ENCODE peak calls at places on chromosomes 2 and 18, in five cellular contexts. J is pancreas, X is tibial artery, C is cardiac muscle cell, R is esophagus squamous epithelium. G is an unnamed sample.

GRCh38 chr2:205695460-205695979 is 13.2 kb downstream of the NRP2 start:
- DNase-seq in X (no peak), J (no peak), R (no peak), C (no peak), G (no peak)

GRCh38 chr18:79393626-79394401 is 1.9 kb upstream of the NFATC1 start:
- DNase-seq in X (peak; percentile 94), J (peak; percentile 95), R (no peak), C (peak; percentile 69), G (peak; percentile 79)

GRCh38 chr18:49360582-49360981 is 99.9 kb downstream of the DYM start:
- DNase-seq in R (no peak), X (no peak), C (no peak), J (no peak), G (no peak)

GRCh38 chr18:35983818-35984217 is 11.3 kb downstream of the RMP24 start:
- DNase-seq in J (no peak), C (no peak), R (no peak), X (no peak), G (no peak)

GRCh38 chr2:238105506-238106338 is 5.6 kb downstream of the ESPNL start:
- DNase-seq in R (no peak), X (peak; percentile 8), J (peak; percentile 27), C (no peak), G (no peak)

GRCh38 chr2:159614534-159615186 is 1.7 kb downstream of the BAZ2B start:
- DNase-seq in X (no peak), C (no peak), R (no peak), J (no peak), G (no peak)

GRCh38 chr2:105323117-105323516 is 6.4 kb downstream of the TGFBRAP1 start:
- DNase-seq in C (no peak), X (no peak), R (no peak), J (no peak), G (no peak)

GRCh38 chr18:47075098-47075883 is 39.9 kb upstream of the ELOA2 start:
- DNase-seq in C (peak; percentile 64), R (no peak), X (no peak), J (no peak), G (peak; percentile 31)

GRCh38 chr2:217054791-217055190 is 194.9 kb upstream of the TNP1 start:
- DNase-seq in R (no peak), X (no peak), J (no peak), C (peak; percentile 10), G (no peak)

GRCh38 chr2:2950403-2950952 is 427.1 kb downstream of the EIPR1 start:
- DNase-seq in R (no peak), J (no peak), X (no peak), C (no peak), G (no peak)

GRCh38 chr18:61993831-61994230 is 101.0 kb upstream of the RNF152 start:
- DNase-seq in J (no peak), R (no peak), C (no peak), X (no peak), G (no peak)

GRCh38 chr18:61992285-61992684 is 99.5 kb upstream of the RNF152 start:
- DNase-seq in C (no peak), X (no peak), J (no peak), R (no peak), G (no peak)

GRCh38 chr18:61992923-61993322 is 100.1 kb upstream of the RNF152 start:
- DNase-seq in C (no peak), R (no peak), X (no peak), J (no peak), G (no peak)

GRCh38 chr18:61998335-61998734 is 105.5 kb upstream of the RNF152 start:
- DNase-seq in R (no peak), X (no peak), C (no peak), J (no peak), G (no peak)

GRCh38 chr18:61995547-61996062 is 102.8 kb upstream of the RNF152 start:
- DNase-seq in R (no peak), X (no peak), J (no peak), C (no peak), G (no peak)
- TF ChIP-seq CTCF in R (no peak), X (no peak), J (no peak), C (no peak), G (no peak)

DNA sequence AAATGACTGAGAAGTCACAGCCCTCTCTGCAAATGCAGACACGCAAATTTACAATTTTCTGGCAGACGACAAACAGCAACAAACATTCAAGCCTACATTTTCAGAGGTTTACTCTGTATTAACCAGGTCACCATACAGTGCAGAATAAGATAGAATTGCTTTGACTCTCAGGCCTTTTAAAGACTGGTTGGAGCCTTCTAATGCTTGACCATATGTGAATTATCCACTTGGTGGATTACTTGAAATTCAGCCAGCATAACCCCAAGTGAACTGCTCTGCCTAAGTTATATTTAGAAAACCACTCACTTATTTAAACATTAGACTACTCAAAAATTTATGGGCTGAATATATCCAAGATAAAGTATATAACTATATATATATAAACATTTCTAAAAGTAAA is 280.9 kb upstream of the STON1 start:
- DNase-seq in X (no peak), C (no peak), R (no peak), J (no peak), G (no peak)
- H3K27ac ChIP-seq in X (peak overlapping the region; percentile 3), C (no peak overlapping the region), R (no peak overlapping the region), J (no peak overlapping the region), G (no peak overlapping the region)

DNA sequence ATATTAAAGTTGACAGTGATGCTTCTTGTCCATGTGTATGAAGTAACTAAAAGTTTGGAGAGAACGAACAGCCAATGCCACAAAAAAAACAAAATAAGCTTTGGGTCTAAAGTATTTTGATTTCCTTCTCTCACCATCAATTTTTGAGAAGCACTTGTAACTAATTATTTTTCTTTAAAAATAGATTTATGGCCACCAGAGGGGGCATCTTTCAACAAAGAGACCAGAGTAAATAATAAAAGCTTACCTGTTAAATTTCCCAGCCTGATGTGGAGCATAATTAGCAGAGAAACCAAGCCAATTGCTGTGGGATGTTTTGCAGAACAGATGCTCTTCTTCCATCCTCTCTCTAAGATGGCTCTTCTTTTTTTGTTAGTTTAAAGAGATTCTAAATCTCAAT is 29.0 kb downstream of the LINC00305 start:
- DNase-seq in X (no peak), J (no peak), R (no peak), C (peak; percentile 36), G (no peak)
- TF ChIP-seq CTCF in X (no peak), J (no peak), R (no peak), C (peak; percentile 5), G (no peak)

DNA sequence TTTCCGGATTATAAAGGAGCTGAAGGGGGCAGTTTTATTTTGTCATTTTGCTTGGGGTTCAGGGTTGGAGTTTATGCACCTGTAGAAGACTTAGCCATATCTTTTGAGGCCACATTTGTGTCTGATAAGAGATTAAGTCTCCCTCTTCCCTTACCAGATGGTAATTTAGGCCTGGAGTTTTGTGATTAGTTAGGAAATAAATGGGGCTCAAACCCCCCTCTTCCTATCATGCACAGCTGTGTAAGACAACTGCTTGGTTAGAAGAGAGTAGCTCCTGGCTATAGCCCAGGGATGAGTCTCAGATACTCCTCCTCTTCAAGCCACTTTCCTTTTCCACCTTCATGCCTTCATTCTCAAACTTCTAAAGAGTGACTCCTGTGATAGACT is 802 bp upstream of the SAP130 start:
- DNase-seq in R (no peak), C (no peak), X (no peak), J (no peak), G (no peak)
- H3K27ac ChIP-seq in R (peak overlapping the region; percentile 96), C (peak overlapping the region; percentile 80), X (peak overlapping the region; percentile 91), J (peak overlapping the region; percentile 92), G (peak overlapping the region; percentile 90)

GRCh38 chr2:156541229-156541628 is 105.0 kb downstream of the GPD2 start:
- DNase-seq in C (no peak), J (no peak), X (no peak), R (no peak), G (no peak)
- TF ChIP-seq CTCF in C (no peak), J (no peak), X (no peak), R (no peak), G (no peak)

GRCh38 chr2:151306621-151307020 is 17.2 kb upstream of the NMI start:
- DNase-seq in X (no peak), J (no peak), C (no peak), R (no peak), G (no peak)

GRCh38 chr2:151305129-151305691 is 15.7 kb upstream of the NMI start:
- DNase-seq in C (no peak), X (no peak), J (no peak), R (no peak), G (no peak)

GRCh38 chr2:151302879-151303278 is 13.4 kb upstream of the NMI start:
- DNase-seq in J (no peak), X (no peak), R (no peak), C (no peak), G (no peak)

GRCh38 chr2:151299940-151300539 is 10.6 kb upstream of the NMI start:
- DNase-seq in R (no peak), J (no peak), C (no peak), X (no peak), G (no peak)

GRCh38 chr2:151302286-151302878 is 12.9 kb upstream of the NMI start:
- DNase-seq in J (no peak), C (no peak), X (no peak), R (no peak), G (no peak)
- H3K27ac ChIP-seq in J (no peak overlapping the region), C (no peak overlapping the region), X (no peak overlapping the region), R (no peak overlapping the region), G (no peak overlapping the region)